ENCODE peak calls at places on chromosomes 16 and 17, in ten cellular contexts. F, L, J, I, O, A, V, Z, H and Y are unnamed samples.

GRCh38 chr16:53484542-53484941 is 18.5 kb downstream of the AKTIP start:
- DNase-seq in F (no peak), L (no peak), J (no peak), I (no peak), O (no peak), A (no peak), V (no peak), Z (no peak), H (no peak), Y (no peak)

GRCh38 chr16:87527055-87527724 is 34.4 kb upstream of the ZCCHC14 start:
- DNase-seq in F (no peak), L (no peak), J (no peak), I (no peak), O (no peak), A (no peak), V (no peak), Z (no peak), H (no peak), Y (no peak)

GRCh38 chr17:64216030-64216384 is 47.1 kb downstream of the TEX2 start:
- DNase-seq in F (no peak), L (no peak), J (no peak), I (no peak), O (peak; percentile 75), A (no peak), V (no peak), Z (no peak), H (no peak), Y (no peak)

GRCh38 chr16:17312100-17312732 is 158.5 kb downstream of the XYLT1 start:
- DNase-seq in F (no peak), L (no peak), J (no peak), I (peak; percentile 70), O (peak; percentile 47), A (no peak), V (no peak), Z (no peak), H (peak; percentile 94), Y (peak; percentile 60)

GRCh38 chr16:55711959-55712876 is 56.4 kb downstream of the SLC6A2 start:
- DNase-seq in F (no peak), L (peak; percentile 37), J (peak; percentile 69), I (peak; percentile 66), O (peak; percentile 21), A (peak; percentile 81), V (peak; percentile 7), Z (no peak), H (peak; percentile 74), Y (peak; percentile 44)

GRCh38 chr17:58046230-58047094 is 36.8 kb upstream of the DYNLL2 start:
- DNase-seq in F (no peak), L (no peak), J (no peak), I (no peak), O (no peak), A (no peak), V (no peak), Z (no peak), H (no peak), Y (no peak)

GRCh38 chr17:82386881-82387498 is 15.4 kb downstream of the UTS2R start:
- DNase-seq in F (no peak), L (no peak), J (no peak), I (no peak), O (no peak), A (no peak), V (no peak), Z (no peak), H (no peak), Y (no peak)

GRCh38 chr16:12162151-12162559 is 185.6 kb downstream of the SNX29 start:
- DNase-seq in F (no peak), L (no peak), J (no peak), I (no peak), O (no peak), A (no peak), V (no peak), Z (peak; percentile 30), H (no peak), Y (no peak)

GRCh38 chr17:50345443-50346312 is at the start of gene XYLT2:
- DNase-seq in F (peak; percentile 38), L (peak; percentile 88), J (peak; percentile 82), I (peak; percentile 95), O (peak; percentile 91), A (peak; percentile 93), V (no peak), Z (peak; percentile 97), H (peak; percentile 91), Y (peak; percentile 97)
- TF ChIP-seq CTCF in F (no peak), L (no peak), J (no peak), I (no peak), O (no peak), A (no peak), V (no peak), Z (no peak), H (no peak), Y (no peak)

GRCh38 chr17:21678451-21679081 is 13.8 kb upstream of the KCNJ18 start:
- DNase-seq in F (no peak), L (no peak), J (no peak), I (no peak), O (no peak), A (no peak), V (no peak), Z (peak; percentile 69), H (peak; percentile 50), Y (peak; percentile 29)

GRCh38 chr17:21677911-21678310 is 14.4 kb upstream of the KCNJ18 start:
- DNase-seq in F (no peak), L (no peak), J (no peak), I (no peak), O (no peak), A (no peak), V (no peak), Z (peak; percentile 67), H (peak; percentile 47), Y (no peak)

GRCh38 chr17:21679256-21680146 is 12.8 kb upstream of the KCNJ18 start:
- DNase-seq in F (no peak), L (no peak), J (no peak), I (no peak), O (no peak), A (no peak), V (no peak), Z (peak; percentile 71), H (peak; percentile 59), Y (peak; percentile 59)

GRCh38 chr17:21676281-21677111 is 15.8 kb upstream of the KCNJ18 start:
- DNase-seq in F (no peak), L (no peak), J (no peak), I (no peak), O (no peak), A (no peak), V (no peak), Z (peak; percentile 79), H (peak; percentile 65), Y (peak; percentile 46)

DNA sequence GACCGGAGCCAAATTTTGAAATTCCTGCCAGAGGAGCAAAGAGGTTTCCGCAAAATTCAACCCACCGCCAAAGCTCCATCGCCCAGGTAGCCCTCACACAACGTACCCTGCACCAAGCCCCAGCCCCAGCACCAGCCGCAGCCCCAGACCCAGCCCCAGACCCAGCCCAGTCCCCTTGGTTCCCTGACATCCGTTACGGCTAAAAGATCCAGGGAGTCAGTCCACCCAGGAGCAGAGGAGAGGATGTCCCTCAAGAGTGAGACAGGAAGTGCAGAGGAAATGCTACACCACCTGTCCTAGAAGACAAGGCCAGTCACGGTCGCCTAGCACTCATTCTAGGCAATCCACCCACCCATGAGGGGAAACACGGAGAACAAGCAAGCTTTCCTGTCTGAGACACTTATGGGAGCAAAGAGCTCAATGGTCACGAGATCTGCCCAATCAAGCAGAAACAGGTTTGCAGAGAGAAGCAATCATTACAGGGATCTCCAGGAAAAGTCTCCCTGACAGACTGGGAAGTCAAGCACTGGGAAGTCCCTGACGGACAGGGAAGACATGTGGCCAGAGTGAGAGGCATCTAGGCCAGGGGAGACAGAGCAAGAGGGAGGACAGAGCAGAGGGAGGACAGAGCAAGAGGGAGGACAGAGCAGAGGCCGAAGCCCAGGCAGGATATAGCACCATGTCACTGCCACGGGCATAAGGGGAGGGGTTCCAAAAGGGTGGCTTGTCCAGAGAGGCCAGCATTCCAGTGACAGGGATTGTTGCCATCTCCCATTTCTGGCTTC is 15.0 kb upstream of the KCNJ18 start:
- DNase-seq in F (no peak), L (no peak), J (no peak), I (no peak), O (no peak), A (no peak), V (no peak), Z (peak; percentile 56), H (peak; percentile 53), Y (no peak)
- TF ChIP-seq CTCF in F (no peak), L (no peak), J (no peak), I (no peak), O (no peak), A (no peak), V (no peak), Z (no peak), H (no peak), Y (no peak)

DNA sequence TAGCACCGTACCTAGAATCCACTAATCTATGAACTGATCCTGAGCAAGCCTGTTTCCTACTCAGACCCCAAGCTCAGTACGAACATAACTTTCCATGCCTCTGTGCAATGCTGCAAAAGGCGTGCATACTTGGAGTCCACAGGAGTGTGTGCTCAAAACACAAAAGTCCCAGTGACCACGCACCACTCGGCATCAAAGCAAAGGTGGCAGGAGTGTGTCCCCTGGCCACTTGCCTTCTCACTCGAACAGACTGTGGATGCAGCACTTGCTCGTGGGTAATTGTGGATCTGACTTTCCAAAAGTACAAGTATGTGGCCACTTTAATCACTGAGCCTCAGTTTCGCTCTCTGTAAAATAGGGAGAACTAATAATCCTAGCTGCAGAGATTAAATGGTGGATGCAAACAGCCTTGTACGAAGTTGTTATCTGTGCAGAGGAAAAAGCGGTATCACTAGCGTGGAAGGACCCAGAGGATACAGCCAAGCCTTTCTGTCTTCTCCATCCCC is 350 bp upstream of the KDM8 start:
- DNase-seq in F (no peak), L (no peak), J (no peak), I (no peak), O (no peak), A (no peak), V (no peak), Z (peak; percentile 78), H (no peak), Y (no peak)
- TF ChIP-seq CTCF in F (no peak), L (no peak), J (no peak), I (no peak), O (no peak), A (no peak), V (no peak), Z (no peak), H (no peak), Y (no peak)

GRCh38 chr17:44198721-44199552 is 747 bp downstream of the ATXN7L3 start:
- DNase-seq in F (no peak), L (peak; percentile 60), J (peak; percentile 48), I (peak; percentile 68), O (peak; percentile 30), A (peak; percentile 72), V (no peak), Z (peak; percentile 95), H (peak; percentile 81), Y (peak; percentile 61)

GRCh38 chr17:44197107-44197506 is 2.6 kb downstream of the ATXN7L3 start:
- DNase-seq in F (no peak), L (no peak), J (no peak), I (no peak), O (no peak), A (no peak), V (no peak), Z (no peak), H (no peak), Y (no peak)

GRCh38 chr17:44200478-44201155 is 933 bp upstream of the ATXN7L3 start:
- DNase-seq in F (no peak), L (no peak), J (no peak), I (no peak), O (no peak), A (no peak), V (no peak), Z (no peak), H (no peak), Y (no peak)

GRCh38 chr17:44199553-44200477 is at the start of gene ATXN7L3:
- DNase-seq in F (peak; percentile 99), L (peak; percentile 100), J (peak; percentile 99), I (peak; percentile 99), O (peak; percentile 97), A (peak; percentile 100), V (peak; percentile 95), Z (peak; percentile 99), H (peak; percentile 100), Y (peak; percentile 100)

DNA sequence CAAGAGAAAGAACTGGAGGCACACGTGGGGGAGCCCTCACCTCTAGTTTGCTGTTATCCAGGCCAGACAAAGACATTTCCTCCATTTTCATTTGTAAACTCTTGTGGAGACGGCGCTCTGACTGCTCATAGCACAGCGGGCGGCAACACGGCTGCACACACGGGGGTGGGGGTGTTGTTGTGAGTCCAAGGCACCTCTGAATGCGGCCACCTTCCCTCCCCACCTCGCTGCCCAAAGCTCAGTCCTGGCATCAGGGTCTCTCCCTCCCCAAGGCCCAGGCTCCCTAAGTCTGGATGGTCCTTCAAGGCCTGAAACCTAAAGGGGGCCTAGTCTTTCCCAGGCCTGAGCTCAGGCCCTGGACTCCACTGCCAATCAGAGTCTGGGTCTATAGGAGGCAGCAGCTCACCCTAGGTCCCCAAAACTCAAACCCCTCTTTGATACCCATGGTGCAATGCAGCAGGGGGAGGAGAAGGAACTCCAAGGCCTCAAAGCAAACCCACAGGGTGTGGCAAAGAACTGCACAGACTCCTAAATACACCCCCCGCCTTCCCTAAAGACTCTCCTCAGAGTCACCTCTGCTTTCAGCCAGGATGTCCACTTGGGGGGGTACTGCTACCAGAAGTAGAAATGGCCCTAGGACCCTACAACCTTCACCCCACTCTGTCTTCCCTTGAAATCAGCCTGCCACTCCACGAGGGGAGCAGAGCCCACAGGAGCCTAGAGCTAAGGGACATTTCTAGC is 1.5 kb downstream of the ATXN7L3 start:
- DNase-seq in F (no peak), L (peak; percentile 54), J (peak; percentile 55), I (no peak), O (peak; percentile 42), A (no peak), V (no peak), Z (peak; percentile 83), H (no peak), Y (no peak)
- TF ChIP-seq CTCF in F (no peak), L (no peak), J (no peak), I (no peak), O (peak; percentile 16), A (no peak), V (peak; percentile 21), Z (no peak), H (no peak), Y (no peak)